ENCODE peak calls at places on chromosomes 11 and 22, in eight cellular contexts. I, W, V, K, C, H, N and L are unnamed samples.

GRCh38 chr11:3096909-3097395 is 39.7 kb upstream of the CARS1 start:
- DNase-seq in I (no peak), W (no peak), V (no peak), K (no peak), C (no peak), H (no peak), N (no peak), L (no peak)

GRCh38 chr11:131938321-131938751 is 567.9 kb downstream of the NTM start:
- DNase-seq in I (no peak), W (peak), V (no peak), K (no peak), C (no peak), H (no peak), N (no peak), L (no peak)

GRCh38 chr11:76694664-76695063 is 24.1 kb upstream of the LRRC32 start:
- DNase-seq in I (peak), W (no peak), V (no peak), K (no peak), C (no peak), H (peak), N (no peak), L (no peak)

GRCh38 chr11:19816040-19816439 is 103.4 kb downstream of the NAV2 start:
- DNase-seq in I (no peak), W (peak), V (no peak), K (no peak), C (no peak), H (no peak), N (no peak), L (no peak)

GRCh38 chr11:96464695-96465307 is 75.0 kb downstream of the JRKL start:
- DNase-seq in I (peak), W (no peak), V (no peak), K (no peak), C (no peak), H (peak), N (no peak), L (peak)

GRCh38 chr11:97118756-97119155 is 728.9 kb downstream of the JRKL start:
- DNase-seq in I (no peak), W (no peak), V (no peak), K (no peak), C (no peak), H (no peak), N (no peak), L (no peak)

GRCh38 chr22:17980638-17981051 is 43.7 kb downstream of the MICAL3 start:
- DNase-seq in I (no peak), W (no peak), V (peak), K (no peak), C (no peak), H (no peak), N (no peak), L (peak)

GRCh38 chr11:64888761-64889511 is 10.5 kb upstream of the EHD1 start:
- DNase-seq in I (peak), W (no peak), V (no peak), K (no peak), C (no peak), H (no peak), N (no peak), L (no peak)

GRCh38 chr11:71140206-71140919 is 112.0 kb downstream of the SHANK2 start:
- DNase-seq in I (no peak), W (peak), V (no peak), K (no peak), C (peak), H (no peak), N (no peak), L (no peak)

GRCh38 chr11:115996808-115997188 is 492.6 kb upstream of the CADM1 start:
- DNase-seq in I (no peak), W (no peak), V (no peak), K (no peak), C (no peak), H (no peak), N (no peak), L (no peak)

GRCh38 chr11:62909107-62909894 is 11.9 kb downstream of the CHRM1 start:
- DNase-seq in I (peak), W (peak), V (no peak), K (peak), C (peak), H (peak), N (no peak), L (no peak)

GRCh38 chr11:44962464-44962863 is 11.8 kb upstream of the TP53I11 start:
- DNase-seq in I (no peak), W (no peak), V (no peak), K (no peak), C (no peak), H (no peak), N (no peak), L (no peak)

GRCh38 chr22:28637225-28637624 is 42.4 kb downstream of the TTC28 start:
- DNase-seq in I (no peak), W (no peak), V (no peak), K (no peak), C (no peak), H (no peak), N (no peak), L (no peak)

GRCh38 chr11:97893612-97894011 is 1127.1 kb upstream of the CNTN5 start:
- DNase-seq in I (no peak), W (no peak), V (no peak), K (no peak), C (no peak), H (no peak), N (no peak), L (no peak)

GRCh38 chr11:95767498-95767897 is 22.1 kb downstream of the FAM76B start:
- DNase-seq in I (no peak), W (no peak), V (no peak), K (no peak), C (no peak), H (peak), N (no peak), L (no peak)

GRCh38 chr11:12161137-12161536 is 50.7 kb downstream of the MICAL2 start:
- DNase-seq in I (no peak), W (no peak), V (no peak), K (no peak), C (no peak), H (no peak), N (no peak), L (no peak)

GRCh38 chr11:134483857-134484256 is 71.8 kb upstream of the B3GAT1 start:
- DNase-seq in I (no peak), W (no peak), V (no peak), K (no peak), C (no peak), H (no peak), N (no peak), L (no peak)

GRCh38 chr11:64084146-64084961 is 48.6 kb downstream of the FLRT1 start:
- DNase-seq in I (no peak), W (no peak), V (no peak), K (no peak), C (no peak), H (no peak), N (no peak), L (no peak)

GRCh38 chr11:130181295-130182272 is 22.0 kb downstream of the ST14 start:
- DNase-seq in I (peak), W (no peak), V (no peak), K (no peak), C (peak), H (no peak), N (no peak), L (no peak)

GRCh38 chr11:123653405-123653996 is 923 bp downstream of the SCN3B start:
- DNase-seq in I (no peak), W (no peak), V (no peak), K (peak), C (no peak), H (no peak), N (no peak), L (no peak)

GRCh38 chr22:37659066-37659896 is 758 bp downstream of the PDXP start:
- DNase-seq in I (no peak), W (no peak), V (no peak), K (no peak), C (no peak), H (no peak), N (no peak), L (no peak)

GRCh38 chr11:92915551-92915950 is 53.9 kb upstream of the MTNR1B start:
- DNase-seq in I (no peak), W (no peak), V (no peak), K (no peak), C (no peak), H (no peak), N (no peak), L (no peak)

GRCh38 chr11:12149672-12150225 is 39.4 kb downstream of the MICAL2 start:
- DNase-seq in I (no peak), W (no peak), V (peak), K (no peak), C (no peak), H (no peak), N (no peak), L (no peak)

GRCh38 chr11:10925149-10925926 is 67.5 kb upstream of the ZBED5 start:
- DNase-seq in I (no peak), W (no peak), V (no peak), K (no peak), C (no peak), H (no peak), N (no peak), L (no peak)

GRCh38 chr22:33986954-33987353 is 66.7 kb upstream of the LARGE1 start:
- DNase-seq in I (no peak), W (no peak), V (no peak), K (no peak), C (no peak), H (no peak), N (no peak), L (no peak)

GRCh38 chr11:18692941-18693760 is 5.4 kb upstream of the TMEM86A start:
- DNase-seq in I (no peak), W (no peak), V (no peak), K (no peak), C (no peak), H (no peak), N (no peak), L (no peak)

GRCh38 chr11:96863520-96863919 is 473.7 kb downstream of the JRKL start:
- DNase-seq in I (no peak), W (no peak), V (no peak), K (no peak), C (no peak), H (no peak), N (no peak), L (no peak)

GRCh38 chr22:41966607-41967240 is 2.5 kb upstream of the SEPTIN3 start:
- DNase-seq in I (peak), W (peak), V (no peak), K (peak), C (no peak), H (peak), N (no peak), L (no peak)

GRCh38 chr22:43860831-43861230 is 1.5 kb downstream of the SULT4A1 start:
- DNase-seq in I (no peak), W (no peak), V (no peak), K (no peak), C (no peak), H (no peak), N (no peak), L (no peak)

GRCh38 chr11:133508448-133508847 is 23.9 kb downstream of the OPCML start:
- DNase-seq in I (no peak), W (no peak), V (no peak), K (no peak), C (no peak), H (no peak), N (no peak), L (no peak)

GRCh38 chr22:21840236-21840823 is 27.1 kb downstream of the MAPK1 start:
- DNase-seq in I (no peak), W (no peak), V (no peak), K (no peak), C (no peak), H (no peak), N (no peak), L (no peak)

GRCh38 chr11:74592441-74593362 is at the start of gene POLD3:
- DNase-seq in I (peak), W (peak), V (peak), K (peak), C (peak), H (peak), N (peak), L (peak)

GRCh38 chr22:47213571-47214230 is 451.3 kb downstream of the TBC1D22A start:
- DNase-seq in I (peak), W (no peak), V (peak), K (no peak), C (peak), H (no peak), N (no peak), L (no peak)

GRCh38 chr22:44304354-44304753 is 8.4 kb downstream of the SHISAL1 start:
- DNase-seq in I (peak), W (no peak), V (no peak), K (no peak), C (no peak), H (no peak), N (no peak), L (no peak)

GRCh38 chr11:19970944-19971343 is 189.3 kb downstream of the DBX1 start:
- DNase-seq in I (no peak), W (no peak), V (peak), K (no peak), C (no peak), H (no peak), N (no peak), L (no peak)

GRCh38 chr11:59224419-59224928 is 11.7 kb upstream of the MPEG1 start:
- DNase-seq in I (no peak), W (no peak), V (no peak), K (no peak), C (no peak), H (no peak), N (no peak), L (no peak)

GRCh38 chr11:107924306-107924705 is 3.9 kb upstream of the RAB39A start:
- DNase-seq in I (no peak), W (no peak), V (no peak), K (no peak), C (no peak), H (no peak), N (no peak), L (no peak)

GRCh38 chr11:88341852-88342251 is 4.3 kb upstream of the CTSC start:
- DNase-seq in I (no peak), W (no peak), V (no peak), K (no peak), C (no peak), H (no peak), N (no peak), L (no peak)